ENCODE peak calls at places on chromosomes 7 and 10, in seven cellular contexts. X is fibroblast of the aortic adventitia; N is epithelial cell of esophagus; R is GM06990; Y is adrenal gland; Z is AG10803; J is CD8-positive, alpha-beta T cell. L is an unnamed sample.

GRCh38 chr7:110620336-110620735 is 470.6 kb upstream of the LRRN3 start:
- DNase-seq in X (no peak), N (no peak), R (no peak), Y (no peak), Z (no peak), J (no peak), L (no peak)

GRCh38 chr10:109456566-109457361 is 466.5 kb downstream of the XPNPEP1 start:
- DNase-seq in X (no peak), N (no peak), R (no peak), Y (no peak), Z (no peak), J (no peak), L (no peak)

GRCh38 chr7:92485267-92485892 is 7.6 kb upstream of the ERVW-1 start:
- DNase-seq in X (peak), N (no peak), R (no peak), Y (no peak), Z (no peak), J (no peak), L (no peak)

GRCh38 chr10:11813855-11814557 is 9.2 kb upstream of the PROSER2 start:
- DNase-seq in X (no peak), N (peak), R (no peak), Y (no peak), Z (no peak), J (no peak), L (peak)

GRCh38 chr10:3926675-3927525 is 141.9 kb upstream of the KLF6 start:
- DNase-seq in X (peak), N (no peak), R (no peak), Y (no peak), Z (peak), J (no peak), L (peak)

GRCh38 chr10:85673270-85673669 is 693.3 kb downstream of the GRID1 start:
- DNase-seq in X (no peak), N (no peak), R (no peak), Y (no peak), Z (no peak), J (no peak), L (no peak)

GRCh38 chr7:114979388-114979787 is 57.5 kb downstream of the MDFIC start:
- DNase-seq in X (peak), N (peak), R (no peak), Y (peak), Z (peak), J (no peak), L (peak)

GRCh38 chr10:74824184-74825032 is 2.0 kb upstream of the KAT6B start:
- DNase-seq in X (no peak), N (no peak), R (peak), Y (no peak), Z (peak), J (peak), L (no peak)

GRCh38 chr10:78768882-78769281 is 299.9 kb upstream of the ZMIZ1 start:
- DNase-seq in X (no peak), N (no peak), R (no peak), Y (no peak), Z (no peak), J (no peak), L (no peak)

GRCh38 chr7:98745722-98746318 is 124.0 kb downstream of the TMEM130 start:
- DNase-seq in X (peak), N (peak), R (peak), Y (peak), Z (peak), J (peak), L (peak)

GRCh38 chr7:47337531-47337930 is 244.4 kb downstream of the TNS3 start:
- DNase-seq in X (no peak), N (peak), R (no peak), Y (no peak), Z (no peak), J (no peak), L (no peak)

GRCh38 chr7:139776486-139777303 is 1.1 kb downstream of the HIPK2 start:
- DNase-seq in X (peak), N (no peak), R (peak), Y (no peak), Z (peak), J (peak), L (peak)

GRCh38 chr7:96713037-96713436 is 3.4 kb upstream of the SEM1 start:
- DNase-seq in X (no peak), N (no peak), R (no peak), Y (no peak), Z (no peak), J (no peak), L (no peak)

GRCh38 chr10:80474597-80474910 is 20.4 kb downstream of the TSPAN14 start:
- DNase-seq in X (no peak), N (no peak), R (no peak), Y (no peak), Z (no peak), J (no peak), L (no peak)

GRCh38 chr7:144454256-144455039 is 51.0 kb upstream of the NOBOX start:
- DNase-seq in X (peak), N (peak), R (no peak), Y (no peak), Z (no peak), J (no peak), L (peak)

DNA sequence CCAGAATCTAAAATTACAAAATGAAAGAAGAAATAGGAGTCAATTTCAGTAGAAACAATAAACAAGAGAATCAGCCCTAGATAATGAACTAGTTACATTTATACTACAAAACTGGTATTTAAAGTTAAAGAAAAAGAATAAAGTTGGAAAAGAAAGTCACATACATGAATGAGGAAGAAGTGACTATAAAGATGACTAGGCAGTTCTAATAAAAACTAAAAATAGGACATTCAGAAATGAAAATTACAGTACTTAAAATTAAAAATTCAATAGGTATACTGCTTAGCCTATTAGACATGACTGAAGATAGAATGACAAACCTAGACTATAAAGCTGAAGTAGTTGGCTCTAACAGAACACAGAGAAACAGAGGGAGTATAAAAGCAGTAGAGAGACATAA is 108.8 kb downstream of the AHR start:
- DNase-seq in X (no peak), N (no peak), R (no peak), Y (no peak), Z (no peak), J (no peak), L (no peak)
- H3K4me3 ChIP-seq in X (no peak), N (no peak), R (no peak), Y (no peak), Z (no peak), J (no peak), L (no peak)

GRCh38 chr7:106766551-106766950 is 98.5 kb upstream of the PIK3CG start:
- DNase-seq in X (no peak), N (no peak), R (no peak), Y (no peak), Z (no peak), J (no peak), L (no peak)

GRCh38 chr7:106765727-106766355 is 99.2 kb upstream of the PIK3CG start:
- DNase-seq in X (no peak), N (peak), R (no peak), Y (no peak), Z (no peak), J (no peak), L (no peak)

GRCh38 chr7:106767073-106767472 is 98.0 kb upstream of the PIK3CG start:
- DNase-seq in X (no peak), N (no peak), R (no peak), Y (no peak), Z (peak), J (no peak), L (peak)

GRCh38 chr7:106768324-106768751 is 96.7 kb upstream of the PIK3CG start:
- DNase-seq in X (no peak), N (no peak), R (peak), Y (no peak), Z (peak), J (no peak), L (no peak)

GRCh38 chr7:106767498-106768323 is 97.4 kb upstream of the PIK3CG start:
- DNase-seq in X (peak), N (no peak), R (peak), Y (no peak), Z (peak), J (no peak), L (peak)
- TF ChIP-seq CTCF in X (no peak), N (no peak), R (no peak), Y (no peak), Z (no peak), J (no peak), L (no peak)

GRCh38 chr7:94295805-94296204 is 98.9 kb upstream of the COL1A2 start:
- DNase-seq in X (peak), N (peak), R (no peak), Y (no peak), Z (peak), J (no peak), L (peak)
- H3K4me3 ChIP-seq in X (peak), N (no peak), R (no peak), Y (no peak), Z (peak), J (no peak), L (no peak)

GRCh38 chr10:131083915-131084790 is 227.4 kb downstream of the TCERG1L start:
- DNase-seq in X (no peak), N (no peak), R (no peak), Y (no peak), Z (no peak), J (no peak), L (no peak)
- TF ChIP-seq CTCF in X (no peak), N (no peak), R (no peak), Y (no peak), Z (no peak), J (no peak), L (no peak)

DNA sequence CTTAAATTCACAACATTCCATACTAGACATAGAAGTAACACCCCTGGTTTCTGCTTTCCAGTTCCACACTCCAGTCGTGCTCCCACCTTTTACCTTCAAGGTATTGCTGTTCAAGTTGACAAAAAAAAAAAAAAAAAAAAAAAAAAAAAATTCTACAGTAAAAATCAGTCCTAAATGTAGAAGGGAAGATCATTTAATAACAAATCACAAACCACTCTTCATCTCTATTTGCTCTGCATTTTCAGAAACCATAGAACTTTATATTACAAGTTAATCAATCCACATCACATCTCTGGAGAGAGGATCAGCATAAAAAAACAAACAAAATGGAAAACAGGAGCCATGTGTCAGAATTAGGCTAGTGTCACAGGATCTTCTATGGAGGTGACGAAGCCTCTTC is 206.3 kb upstream of the KLF14 start:
- DNase-seq in X (no peak), N (no peak), R (no peak), Y (no peak), Z (no peak), J (no peak), L (peak)
- H3K4me3 ChIP-seq in X (peak), N (peak), R (no peak), Y (no peak), Z (peak), J (no peak), L (no peak)

GRCh38 chr7:71477441-71477840 is 345.5 kb downstream of the GALNT17 start:
- DNase-seq in X (no peak), N (no peak), R (no peak), Y (no peak), Z (no peak), J (no peak), L (no peak)

GRCh38 chr7:71470948-71471347 is 339.0 kb downstream of the GALNT17 start:
- DNase-seq in X (no peak), N (no peak), R (no peak), Y (no peak), Z (no peak), J (no peak), L (no peak)

GRCh38 chr7:71473366-71473967 is 341.5 kb downstream of the GALNT17 start:
- DNase-seq in X (no peak), N (no peak), R (no peak), Y (no peak), Z (no peak), J (no peak), L (no peak)

GRCh38 chr7:71472962-71473361 is 341.0 kb downstream of the GALNT17 start:
- DNase-seq in X (no peak), N (no peak), R (no peak), Y (no peak), Z (no peak), J (no peak), L (no peak)
- TF ChIP-seq CTCF in X (no peak), N (no peak), R (no peak), Y (no peak), Z (no peak), J (no peak), L (no peak)

GRCh38 chr10:87685832-87686589 is 26.3 kb downstream of the PAPSS2 start:
- DNase-seq in X (no peak), N (no peak), R (no peak), Y (no peak), Z (peak), J (no peak), L (peak)
- H3K4me3 ChIP-seq in X (no peak), N (no peak), R (no peak), Y (no peak), Z (no peak), J (no peak), L (no peak)